ENCODE peak calls at places on chromosomes 3 and 15, in ten cellular contexts. One of them, this sample, is unnamed.
A peak's percentile ranks its signal among the peaks of the same experiment; 100 is the strongest.

GRCh38 chr3:124972457-124972856 is 37.9 kb upstream of the MUC13 start:
- DNase-seq in lung: no peak
- DNase-seq in right cardiac atrium: no peak
- DNase-seq in neural progenitor cell: no peak
- DNase-seq in OCI-LY7: no peak
- DNase-seq in stomach: no peak
- DNase-seq in fibroblast of lung: no peak
- DNase-seq in Panc1: no peak
- DNase-seq in IMR-90: no peak
- DNase-seq in effector memory CD4-positive, alpha-beta T cell: no peak
- DNase-seq in this sample: peak; percentile 99

GRCh38 chr15:73305331-73306211 is 63.2 kb downstream of the HCN4 start:
- DNase-seq in lung: peak; percentile 47
- DNase-seq in right cardiac atrium: no peak
- DNase-seq in neural progenitor cell: peak; percentile 83
- DNase-seq in OCI-LY7: peak; percentile 45
- DNase-seq in stomach: no peak
- DNase-seq in fibroblast of lung: peak; percentile 68
- DNase-seq in Panc1: peak; percentile 41
- DNase-seq in IMR-90: peak; percentile 65
- DNase-seq in effector memory CD4-positive, alpha-beta T cell: no peak
- DNase-seq in this sample: peak; percentile 62

GRCh38 chr15:85330941-85331588 is 49.3 kb upstream of the AKAP13 start:
- DNase-seq in lung: peak; percentile 95
- DNase-seq in right cardiac atrium: peak; percentile 87
- DNase-seq in neural progenitor cell: peak; percentile 88
- DNase-seq in OCI-LY7: peak; percentile 96
- DNase-seq in stomach: peak; percentile 92
- DNase-seq in fibroblast of lung: peak; percentile 95
- DNase-seq in Panc1: peak; percentile 89
- DNase-seq in IMR-90: peak; percentile 86
- DNase-seq in effector memory CD4-positive, alpha-beta T cell: peak; percentile 52
- DNase-seq in this sample: peak; percentile 98

GRCh38 chr3:16148783-16149182 is 25.7 kb upstream of the GALNT15 start:
- DNase-seq in lung: peak; percentile 52
- DNase-seq in right cardiac atrium: peak; percentile 73
- DNase-seq in neural progenitor cell: no peak
- DNase-seq in OCI-LY7: no peak
- DNase-seq in stomach: peak; percentile 33
- DNase-seq in fibroblast of lung: peak; percentile 98
- DNase-seq in Panc1: no peak
- DNase-seq in IMR-90: peak; percentile 94
- DNase-seq in effector memory CD4-positive, alpha-beta T cell: no peak
- DNase-seq in this sample: peak; percentile 11

GRCh38 chr3:190097617-190098016 is 23.1 kb downstream of the P3H2 start:
- DNase-seq in lung: no peak
- DNase-seq in right cardiac atrium: no peak
- DNase-seq in neural progenitor cell: peak; percentile 56
- DNase-seq in OCI-LY7: no peak
- DNase-seq in stomach: no peak
- DNase-seq in fibroblast of lung: no peak
- DNase-seq in Panc1: no peak
- DNase-seq in IMR-90: no peak
- DNase-seq in effector memory CD4-positive, alpha-beta T cell: no peak
- DNase-seq in this sample: no peak

GRCh38 chr3:98791341-98792325 is 28.5 kb downstream of the ST3GAL6 start:
- DNase-seq in lung: no peak
- DNase-seq in right cardiac atrium: no peak
- DNase-seq in neural progenitor cell: no peak
- DNase-seq in OCI-LY7: no peak
- DNase-seq in stomach: no peak
- DNase-seq in fibroblast of lung: no peak
- DNase-seq in Panc1: no peak
- DNase-seq in IMR-90: peak; percentile 40
- DNase-seq in effector memory CD4-positive, alpha-beta T cell: no peak
- DNase-seq in this sample: no peak

GRCh38 chr15:29266052-29266572 is 3.5 kb downstream of the NSMCE3 start:
- DNase-seq in lung: no peak
- DNase-seq in right cardiac atrium: no peak
- DNase-seq in neural progenitor cell: no peak
- DNase-seq in OCI-LY7: no peak
- DNase-seq in stomach: no peak
- DNase-seq in fibroblast of lung: peak; percentile 37
- DNase-seq in Panc1: no peak
- DNase-seq in IMR-90: no peak
- DNase-seq in effector memory CD4-positive, alpha-beta T cell: no peak
- DNase-seq in this sample: no peak

GRCh38 chr15:39498642-39499041 is 82.2 kb upstream of the THBS1 start:
- DNase-seq in lung: no peak
- DNase-seq in right cardiac atrium: no peak
- DNase-seq in neural progenitor cell: no peak
- DNase-seq in OCI-LY7: no peak
- DNase-seq in stomach: no peak
- DNase-seq in fibroblast of lung: no peak
- DNase-seq in Panc1: no peak
- DNase-seq in IMR-90: no peak
- DNase-seq in effector memory CD4-positive, alpha-beta T cell: no peak
- DNase-seq in this sample: no peak

GRCh38 chr15:91965501-91966180 is 112.1 kb downstream of the SLCO3A1 start:
- DNase-seq in lung: no peak
- DNase-seq in right cardiac atrium: no peak
- DNase-seq in neural progenitor cell: no peak
- DNase-seq in OCI-LY7: no peak
- DNase-seq in stomach: no peak
- DNase-seq in fibroblast of lung: peak; percentile 29
- DNase-seq in Panc1: no peak
- DNase-seq in IMR-90: peak; percentile 33
- DNase-seq in effector memory CD4-positive, alpha-beta T cell: no peak
- DNase-seq in this sample: no peak

GRCh38 chr3:178522200-178523052 is 13.8 kb upstream of the KCNMB2 start:
- DNase-seq in lung: no peak
- DNase-seq in right cardiac atrium: no peak
- DNase-seq in neural progenitor cell: no peak
- DNase-seq in OCI-LY7: no peak
- DNase-seq in stomach: no peak
- DNase-seq in fibroblast of lung: no peak
- DNase-seq in Panc1: no peak
- DNase-seq in IMR-90: no peak
- DNase-seq in effector memory CD4-positive, alpha-beta T cell: no peak
- DNase-seq in this sample: no peak

GRCh38 chr15:100516592-100517489 is 11.9 kb downstream of the CERS3 start:
- DNase-seq in lung: no peak
- DNase-seq in right cardiac atrium: no peak
- DNase-seq in neural progenitor cell: no peak
- DNase-seq in OCI-LY7: no peak
- DNase-seq in stomach: no peak
- DNase-seq in fibroblast of lung: no peak
- DNase-seq in Panc1: no peak
- DNase-seq in IMR-90: no peak
- DNase-seq in effector memory CD4-positive, alpha-beta T cell: no peak
- DNase-seq in this sample: no peak

GRCh38 chr15:94383706-94384105 is 152.3 kb downstream of the MCTP2 start:
- DNase-seq in lung: no peak
- DNase-seq in right cardiac atrium: no peak
- DNase-seq in neural progenitor cell: no peak
- DNase-seq in OCI-LY7: no peak
- DNase-seq in stomach: no peak
- DNase-seq in fibroblast of lung: no peak
- DNase-seq in Panc1: no peak
- DNase-seq in IMR-90: peak; percentile 18
- DNase-seq in effector memory CD4-positive, alpha-beta T cell: no peak
- DNase-seq in this sample: no peak
- H3K27ac ChIP-seq in lung: no peak overlapping the region
- H3K27ac ChIP-seq in right cardiac atrium: no peak overlapping the region
- H3K27ac ChIP-seq in neural progenitor cell: no peak overlapping the region
- H3K27ac ChIP-seq in OCI-LY7: peak overlapping the region; percentile 42
- H3K27ac ChIP-seq in stomach: no peak overlapping the region
- H3K27ac ChIP-seq in fibroblast of lung: no peak overlapping the region
- H3K27ac ChIP-seq in Panc1: no peak overlapping the region
- H3K27ac ChIP-seq in IMR-90: no peak overlapping the region
- H3K27ac ChIP-seq in effector memory CD4-positive, alpha-beta T cell: no peak overlapping the region
- H3K27ac ChIP-seq in this sample: no peak overlapping the region

GRCh38 chr15:96409231-96410138 is 79.0 kb downstream of the NR2F2 start:
- DNase-seq in lung: no peak
- DNase-seq in right cardiac atrium: no peak
- DNase-seq in neural progenitor cell: peak; percentile 64
- DNase-seq in OCI-LY7: no peak
- DNase-seq in stomach: no peak
- DNase-seq in fibroblast of lung: no peak
- DNase-seq in Panc1: no peak
- DNase-seq in IMR-90: peak; percentile 5
- DNase-seq in effector memory CD4-positive, alpha-beta T cell: no peak
- DNase-seq in this sample: peak; percentile 43
- H3K4me3 ChIP-seq in lung: no peak overlapping the region
- H3K4me3 ChIP-seq in right cardiac atrium: peak overlapping the region; percentile 70
- H3K4me3 ChIP-seq in neural progenitor cell: peak overlapping the region; percentile 39
- H3K4me3 ChIP-seq in OCI-LY7: no peak overlapping the region
- H3K4me3 ChIP-seq in stomach: peak overlapping the region; percentile 50
- H3K4me3 ChIP-seq in fibroblast of lung: peak overlapping the region; percentile 43
- H3K4me3 ChIP-seq in Panc1: peak overlapping the region; percentile 29
- H3K4me3 ChIP-seq in IMR-90: peak overlapping the region; percentile 10
- H3K4me3 ChIP-seq in effector memory CD4-positive, alpha-beta T cell: no peak overlapping the region
- H3K4me3 ChIP-seq in this sample: peak overlapping the region; percentile 11

GRCh38 chr3:49901351-49902339 is 2.0 kb downstream of the MST1R start:
- DNase-seq in lung: no peak
- DNase-seq in right cardiac atrium: no peak
- DNase-seq in neural progenitor cell: no peak
- DNase-seq in OCI-LY7: no peak
- DNase-seq in stomach: no peak
- DNase-seq in fibroblast of lung: peak; percentile 34
- DNase-seq in Panc1: no peak
- DNase-seq in IMR-90: peak; percentile 23
- DNase-seq in effector memory CD4-positive, alpha-beta T cell: no peak
- DNase-seq in this sample: peak; percentile 40

GRCh38 chr3:49900491-49901153 is 3.1 kb downstream of the MST1R start:
- DNase-seq in lung: peak; percentile 87
- DNase-seq in right cardiac atrium: peak; percentile 46
- DNase-seq in neural progenitor cell: no peak
- DNase-seq in OCI-LY7: peak; percentile 65
- DNase-seq in stomach: peak; percentile 93
- DNase-seq in fibroblast of lung: no peak
- DNase-seq in Panc1: peak; percentile 66
- DNase-seq in IMR-90: peak; percentile 22
- DNase-seq in effector memory CD4-positive, alpha-beta T cell: no peak
- DNase-seq in this sample: peak; percentile 97

GRCh38 chr3:49899815-49900214 is 3.9 kb downstream of the MST1R start:
- DNase-seq in lung: no peak
- DNase-seq in right cardiac atrium: no peak
- DNase-seq in neural progenitor cell: peak; percentile 70
- DNase-seq in OCI-LY7: peak; percentile 70
- DNase-seq in stomach: no peak
- DNase-seq in fibroblast of lung: peak; percentile 5
- DNase-seq in Panc1: no peak
- DNase-seq in IMR-90: no peak
- DNase-seq in effector memory CD4-positive, alpha-beta T cell: no peak
- DNase-seq in this sample: peak; percentile 38

GRCh38 chr3:49903451-49904424 is at the start of gene MST1R:
- DNase-seq in lung: peak; percentile 89
- DNase-seq in right cardiac atrium: peak; percentile 76
- DNase-seq in neural progenitor cell: peak; percentile 89
- DNase-seq in OCI-LY7: no peak
- DNase-seq in stomach: peak; percentile 94
- DNase-seq in fibroblast of lung: peak; percentile 12
- DNase-seq in Panc1: no peak
- DNase-seq in IMR-90: no peak
- DNase-seq in effector memory CD4-positive, alpha-beta T cell: peak; percentile 75
- DNase-seq in this sample: peak; percentile 98

DNA sequence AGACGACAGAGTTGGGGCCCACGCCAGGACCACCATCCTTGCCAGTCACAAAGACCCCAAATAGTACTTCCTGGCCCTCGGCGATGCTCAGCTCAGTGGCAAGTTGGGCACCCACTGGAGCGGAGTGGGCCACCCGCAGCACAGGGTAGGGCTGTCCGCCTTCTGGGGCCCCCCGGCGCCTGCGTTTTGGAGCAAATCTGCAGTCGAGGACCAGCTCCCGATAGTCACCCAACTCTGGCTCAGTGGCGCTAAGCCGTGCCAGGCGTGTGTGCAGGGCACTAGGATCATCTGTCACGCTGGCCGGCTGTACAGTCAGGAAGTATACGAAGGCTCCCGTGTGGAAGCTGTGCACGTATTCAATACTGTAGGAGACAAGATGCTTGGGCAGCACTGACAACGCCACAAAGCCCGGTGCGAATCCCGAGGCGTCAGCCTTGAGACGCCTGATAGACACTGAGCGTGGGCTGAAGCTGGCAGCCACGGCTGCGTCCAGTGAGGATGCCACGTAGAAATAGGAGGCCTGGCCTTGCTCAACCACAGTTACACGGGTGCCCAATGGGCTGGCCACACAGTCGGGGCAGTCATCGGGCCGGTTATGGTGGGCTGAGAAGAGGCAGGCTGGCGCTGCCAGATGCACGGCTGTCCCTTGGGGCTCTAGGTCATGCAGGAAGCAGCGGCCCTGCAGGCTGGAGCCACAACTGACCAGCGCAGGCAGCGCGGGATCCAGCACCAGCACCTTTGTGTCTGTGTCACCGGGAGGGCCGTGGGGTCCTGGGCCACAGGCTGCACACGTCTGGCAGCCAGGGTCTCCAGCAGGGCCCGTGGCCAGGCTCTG is 945 bp downstream of the MST1R start:
- DNase-seq in lung: no peak
- DNase-seq in right cardiac atrium: peak; percentile 24
- DNase-seq in neural progenitor cell: no peak
- DNase-seq in OCI-LY7: no peak
- DNase-seq in stomach: peak; percentile 49
- DNase-seq in fibroblast of lung: no peak
- DNase-seq in Panc1: no peak
- DNase-seq in IMR-90: no peak
- DNase-seq in effector memory CD4-positive, alpha-beta T cell: no peak
- DNase-seq in this sample: no peak
- H3K4me1 ChIP-seq in lung: peaks cover 37% of the 10 kb centered on the region
- H3K4me1 ChIP-seq in right cardiac atrium: no peaks in the 10 kb centered on the region
- H3K4me1 ChIP-seq in neural progenitor cell: peaks cover 3% of the 10 kb centered on the region
- H3K4me1 ChIP-seq in OCI-LY7: peaks cover 27% of the 10 kb centered on the region
- H3K4me1 ChIP-seq in stomach: peaks cover 66% of the 10 kb centered on the region
- H3K4me1 ChIP-seq in fibroblast of lung: peaks cover 11% of the 10 kb centered on the region
- H3K4me1 ChIP-seq in Panc1: peaks cover 33% of the 10 kb centered on the region
- H3K4me1 ChIP-seq in IMR-90: peaks cover 14% of the 10 kb centered on the region
- H3K4me1 ChIP-seq in effector memory CD4-positive, alpha-beta T cell: peaks cover 28% of the 10 kb centered on the region
- H3K4me1 ChIP-seq in this sample: peaks cover 4% of the 10 kb centered on the region

DNA sequence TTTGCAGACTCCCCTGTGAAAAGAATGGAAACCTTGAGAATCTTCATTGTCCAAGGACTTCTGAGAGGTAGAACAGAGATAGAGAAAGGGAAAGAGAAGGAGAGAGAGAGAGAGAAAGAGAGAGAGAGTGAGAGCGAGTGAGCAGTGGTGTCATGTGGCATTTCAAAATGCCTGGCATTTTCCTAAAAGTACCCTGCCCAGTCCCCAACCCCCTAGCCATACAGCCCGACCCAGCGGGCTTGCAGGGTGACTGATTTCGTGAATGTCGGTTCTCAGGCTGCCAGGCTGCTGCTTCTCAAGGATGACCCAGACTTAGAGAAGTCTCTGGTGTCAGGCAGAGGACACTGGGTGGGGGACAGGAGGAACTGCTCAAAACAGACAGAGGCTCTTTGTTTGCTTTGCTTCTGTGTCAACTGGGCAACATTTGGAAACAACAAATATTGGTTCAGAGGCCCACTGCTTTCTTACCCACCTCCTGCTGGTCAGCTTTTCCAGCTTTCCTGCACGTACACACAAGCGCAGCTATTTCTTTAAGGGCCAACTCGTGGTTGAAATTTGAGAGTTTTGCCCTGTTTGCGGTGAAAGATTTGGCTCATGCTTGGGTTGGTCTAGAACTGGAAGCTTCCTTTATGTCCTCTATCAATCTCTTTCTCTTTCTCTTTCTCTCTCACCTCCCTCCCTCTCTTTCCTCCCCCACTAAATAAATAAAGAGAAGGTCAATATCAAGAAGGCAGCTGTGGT is 3.7 kb upstream of the TF start:
- DNase-seq in lung: no peak
- DNase-seq in right cardiac atrium: no peak
- DNase-seq in neural progenitor cell: no peak
- DNase-seq in OCI-LY7: no peak
- DNase-seq in stomach: no peak
- DNase-seq in fibroblast of lung: peak; percentile 50
- DNase-seq in Panc1: no peak
- DNase-seq in IMR-90: peak; percentile 29
- DNase-seq in effector memory CD4-positive, alpha-beta T cell: no peak
- DNase-seq in this sample: no peak
- H3K27ac ChIP-seq in lung: no peak overlapping the region
- H3K27ac ChIP-seq in right cardiac atrium: no peak overlapping the region
- H3K27ac ChIP-seq in neural progenitor cell: no peak overlapping the region
- H3K27ac ChIP-seq in OCI-LY7: no peak overlapping the region
- H3K27ac ChIP-seq in stomach: no peak overlapping the region
- H3K27ac ChIP-seq in fibroblast of lung: no peak overlapping the region
- H3K27ac ChIP-seq in Panc1: no peak overlapping the region
- H3K27ac ChIP-seq in IMR-90: no peak overlapping the region
- H3K27ac ChIP-seq in effector memory CD4-positive, alpha-beta T cell: no peak overlapping the region
- H3K27ac ChIP-seq in this sample: no peak overlapping the region

This sample was measured in small intestine.